ENCODE peak calls at places on chromosomes 4 and X, in eight cellular contexts. W is ovary; Y is mammary epithelial cell; Q is MM.1S; C is pancreas; B is psoas muscle; D is heart right ventricle; J is effector memory CD4-positive, alpha-beta T cell. H is an unnamed sample.

GRCh38 chr4:5168891-5169290 is 117.6 kb downstream of the STK32B start:
- DNase-seq in W (no peak), Y (no peak), Q (no peak), C (no peak), B (no peak), D (no peak), J (no peak), H (no peak)

GRCh38 chr4:2860391-2861348 is 17.0 kb downstream of the ADD1 start:
- DNase-seq in W (no peak), Y (no peak), Q (no peak), C (no peak), B (peak; percentile 59), D (peak; percentile 71), J (no peak), H (no peak)

GRCh38 chr4:141898336-141898735 is 262.0 kb downstream of the IL15 start:
- DNase-seq in W (no peak), Y (no peak), Q (no peak), C (no peak), B (no peak), D (no peak), J (no peak), H (no peak)

GRCh38 chrX:100449696-100450606 is 39.9 kb upstream of the PCDH19 start:
- DNase-seq in W (no peak), Y (no peak), Q (no peak), C (no peak), B (peak; percentile 64), D (peak; percentile 20), J (no peak), H (no peak)

GRCh38 chr4:88158360-88159136 is at the start of gene ABCG2:
- DNase-seq in W (peak; percentile 12), Y (peak; percentile 47), Q (peak; percentile 24), C (peak; percentile 66), B (no peak), D (peak; percentile 4), J (peak; percentile 4), H (peak; percentile 88)

GRCh38 chrX:104253567-104254441 is 929 bp downstream of the ESX1 start:
- DNase-seq in W (no peak), Y (peak; percentile 0), Q (no peak), C (peak; percentile 60), B (no peak), D (no peak), J (no peak), H (no peak)

GRCh38 chr4:128528793-128529553 is 241.4 kb upstream of the PGRMC2 start:
- DNase-seq in W (no peak), Y (peak; percentile 85), Q (no peak), C (no peak), B (no peak), D (peak; percentile 39), J (no peak), H (no peak)

GRCh38 chr4:153529646-153530045 is 63.5 kb downstream of the TMEM131L start:
- DNase-seq in W (no peak), Y (no peak), Q (no peak), C (no peak), B (no peak), D (no peak), J (no peak), H (no peak)

GRCh38 chrX:3748052-3748559 is 34.7 kb upstream of the PRKX start:
- DNase-seq in W (no peak), Y (no peak), Q (no peak), C (no peak), B (no peak), D (no peak), J (no peak), H (no peak)

GRCh38 chrX:37580080-37580479 is 8.6 kb downstream of the LANCL3 start:
- DNase-seq in W (no peak), Y (peak; percentile 21), Q (no peak), C (no peak), B (no peak), D (no peak), J (no peak), H (no peak)
- H3K27ac ChIP-seq in W (no peak overlapping the region), Y (no peak overlapping the region), Q (no peak overlapping the region), C (no peak overlapping the region), B (no peak overlapping the region), D (no peak overlapping the region), J (no peak overlapping the region), H (no peak overlapping the region)

GRCh38 chrX:132025085-132025484 is 2.0 kb downstream of the STK26 start:
- DNase-seq in W (no peak), Y (no peak), Q (no peak), C (no peak), B (no peak), D (no peak), J (no peak), H (no peak)
- H3K4me1 ChIP-seq in W (peaks cover 3% of the 10 kb centered on the region), Y (no peaks in the 10 kb centered on the region), Q (peaks cover 6% of the 10 kb centered on the region), C (no peaks in the 10 kb centered on the region), B (no peaks in the 10 kb centered on the region), D (peaks cover 5% of the 10 kb centered on the region), J (peaks cover 4% of the 10 kb centered on the region), H (no peaks in the 10 kb centered on the region)

DNA sequence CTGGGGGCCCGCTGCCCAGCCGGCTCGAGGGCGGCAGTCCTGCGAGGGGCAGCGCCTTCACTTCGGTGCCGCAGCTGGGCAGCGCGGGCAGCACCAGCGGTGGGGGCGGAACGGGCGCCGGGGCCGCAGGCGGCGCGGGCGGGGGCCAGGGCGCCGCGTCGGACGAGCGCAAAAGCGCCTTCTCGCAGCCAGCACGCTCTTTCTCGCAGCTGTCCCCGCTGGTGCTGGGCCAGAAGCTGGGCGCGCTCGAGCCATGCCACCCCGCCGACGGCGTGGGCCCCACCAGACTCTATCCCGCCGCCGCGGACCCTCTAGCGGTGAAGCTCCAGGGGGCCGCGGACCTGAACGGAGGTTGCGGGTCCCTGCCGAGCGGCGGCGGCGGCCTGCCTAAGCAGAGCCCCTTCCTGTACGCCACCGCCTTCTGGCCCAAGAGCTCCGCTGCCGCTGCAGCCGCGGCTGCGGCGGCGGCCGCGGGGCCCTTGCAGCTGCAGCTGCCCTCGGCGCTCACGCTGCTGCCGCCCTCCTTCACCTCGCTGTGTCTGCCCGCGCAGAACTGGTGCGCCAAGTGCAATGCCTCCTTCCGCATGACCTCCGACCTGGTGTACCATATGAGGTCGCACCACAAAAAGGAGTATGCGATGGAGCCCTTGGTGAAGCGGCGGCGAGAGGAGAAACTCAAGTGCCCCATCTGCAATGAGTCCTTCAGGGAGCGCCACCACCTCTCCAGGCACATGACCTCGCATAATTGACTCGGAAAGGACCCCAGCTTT is 5.7 kb downstream of the PRDM8 start:
- DNase-seq in W (peak; percentile 40), Y (no peak), Q (peak; percentile 52), C (peak; percentile 70), B (no peak), D (no peak), J (peak; percentile 31), H (peak; percentile 59)
- H3K27me3 ChIP-seq in W (no peaks in the 10 kb centered on the region), Y (no peaks in the 10 kb centered on the region), Q (no peaks in the 10 kb centered on the region), C (peaks cover 3% of the 10 kb centered on the region), B (no peaks in the 10 kb centered on the region), D (peaks cover 51% of the 10 kb centered on the region), J (no peaks in the 10 kb centered on the region), H (peaks cover 3% of the 10 kb centered on the region)

DNA sequence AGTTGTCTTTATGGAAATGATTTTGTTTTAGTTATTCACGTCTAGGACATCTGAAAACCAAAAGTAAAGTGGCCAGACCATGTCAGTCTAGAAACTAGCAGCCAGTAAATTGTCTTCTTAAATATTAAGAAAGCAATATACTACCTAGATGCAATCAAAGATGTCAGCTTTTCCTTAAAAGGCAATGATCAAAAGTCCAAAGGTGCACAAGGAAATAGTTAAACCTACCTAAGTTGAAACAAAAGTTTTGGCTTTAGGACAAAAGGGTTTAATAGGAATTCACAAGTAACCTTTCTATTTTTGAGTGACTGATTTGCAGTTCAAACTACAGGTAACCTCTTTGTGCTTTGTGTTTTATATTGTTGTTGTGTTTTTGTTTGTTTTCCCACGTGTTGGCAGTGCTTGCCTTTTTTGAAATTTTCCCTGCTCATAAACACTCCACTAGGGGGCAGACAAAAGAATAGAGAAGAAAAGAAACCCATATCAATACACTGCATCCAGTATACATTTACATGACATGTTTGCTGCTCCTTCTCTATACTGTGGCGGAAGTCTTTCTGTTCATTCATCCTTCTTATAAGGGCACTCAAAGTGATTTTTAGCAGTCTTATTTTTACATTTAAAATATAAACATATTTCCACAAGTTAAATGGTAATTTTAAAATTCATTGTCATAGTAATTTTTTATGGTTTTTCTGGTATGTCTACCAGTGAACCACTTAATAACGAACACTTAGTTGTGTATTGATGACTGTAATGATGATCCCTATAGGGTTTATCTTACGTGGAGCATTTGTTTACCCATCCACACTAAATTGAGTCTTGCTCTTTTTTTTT is 62.7 kb downstream of the GAB1 start:
- DNase-seq in W (no peak), Y (peak; percentile 17), Q (peak; percentile 48), C (no peak), B (no peak), D (no peak), J (no peak), H (no peak)
- H3K27ac ChIP-seq in W (no peak overlapping the region), Y (no peak overlapping the region), Q (peak overlapping the region; percentile 6), C (no peak overlapping the region), B (peak overlapping the region; percentile 94), D (peak overlapping the region; percentile 10), J (no peak overlapping the region), H (no peak overlapping the region)

GRCh38 chr4:77581724-77582123 is 23.9 kb upstream of the CXCL13 start:
- DNase-seq in W (no peak), Y (peak; percentile 56), Q (peak; percentile 68), C (no peak), B (no peak), D (no peak), J (no peak), H (no peak)

GRCh38 chr4:77582151-77582550 is 23.5 kb upstream of the CXCL13 start:
- DNase-seq in W (no peak), Y (peak; percentile 9), Q (no peak), C (no peak), B (no peak), D (no peak), J (no peak), H (no peak)

GRCh38 chr4:77586953-77587383 is 18.7 kb upstream of the CXCL13 start:
- DNase-seq in W (no peak), Y (peak; percentile 82), Q (peak; percentile 87), C (no peak), B (no peak), D (no peak), J (no peak), H (no peak)

GRCh38 chr4:77579406-77580076 is 26.1 kb upstream of the CXCL13 start:
- DNase-seq in W (no peak), Y (peak; percentile 87), Q (no peak), C (no peak), B (no peak), D (no peak), J (no peak), H (no peak)

GRCh38 chr4:77582716-77583115 is 22.9 kb upstream of the CXCL13 start:
- DNase-seq in W (no peak), Y (no peak), Q (no peak), C (no peak), B (no peak), D (no peak), J (no peak), H (no peak)
- H3K4me1 ChIP-seq in W (no peaks in the 10 kb centered on the region), Y (peaks cover 40% of the 10 kb centered on the region), Q (peaks cover 32% of the 10 kb centered on the region), C (no peaks in the 10 kb centered on the region), B (no peaks in the 10 kb centered on the region), D (peaks cover 13% of the 10 kb centered on the region), J (no peaks in the 10 kb centered on the region), H (no peaks in the 10 kb centered on the region)

H was measured in Peyer's patch.